ENCODE peak calls at places on chromosomes 3 and 15, in nine cellular contexts. B is activated CD8-positive, alpha-beta memory T cell treated with anti-CD3 and anti-CD28 coated beads, Interleukin-2, amount 50 U/mL, for 4 hours; Z is mesothelial cell of epicardium; G is HFFc6; F is right cardiac atrium; U is cardiac fibroblast; C is gastrocnemius medialis; O is activated naive CD4-positive, alpha-beta T cell; R is astrocyte of the spinal cord. D is an unnamed sample.
A peak's percentile ranks its signal among the peaks of the same experiment; 100 is the strongest.

GRCh38 chr15:62994975-62995730 is 47.4 kb upstream of the TPM1 start:
- DNase-seq in R (peak; percentile 23), O (no peak), C (no peak), F (no peak), Z (no peak), U (peak; percentile 62), G (peak; percentile 34), B (no peak), D (no peak)

GRCh38 chr15:80512729-80513670 is 108.8 kb downstream of the ARNT2 start:
- DNase-seq in R (peak; percentile 22), F (no peak), O (no peak), B (no peak), C (no peak), U (peak; percentile 20), G (no peak), Z (no peak), D (no peak)

GRCh38 chr15:63335543-63336240 is 46.0 kb downstream of the CA12 start:
- DNase-seq in Z (no peak), C (no peak), F (no peak), U (no peak), G (no peak), R (no peak), O (no peak), B (no peak), D (no peak)

GRCh38 chr3:45437388-45437787 is 49.0 kb downstream of the LARS2 start:
- DNase-seq in Z (no peak), O (no peak), B (no peak), R (no peak), F (no peak), U (peak; percentile 18), C (no peak), G (peak; percentile 13), D (peak; percentile 43)

GRCh38 chr3:52891615-52892081 is 5.7 kb downstream of the STIMATE start:
- DNase-seq in C (no peak), Z (no peak), G (peak; percentile 50), O (no peak), B (no peak), R (no peak), F (no peak), U (peak; percentile 24), D (no peak)

GRCh38 chr15:29124581-29125381 is 144.8 kb downstream of the NSMCE3 start:
- DNase-seq in C (no peak), O (no peak), G (no peak), Z (no peak), U (peak; percentile 22), B (no peak), F (no peak), R (peak; percentile 62), D (no peak)

GRCh38 chr3:82474711-82475110 is 713.3 kb upstream of the GBE1 start:
- DNase-seq in G (no peak), R (peak; percentile 12), C (no peak), F (no peak), Z (no peak), O (no peak), B (no peak), U (peak; percentile 36), D (no peak)

GRCh38 chr3:193942516-193943055 is 193.4 kb upstream of the HES1 start:
- DNase-seq in R (no peak), O (no peak), G (no peak), B (no peak), C (no peak), F (no peak), U (no peak), Z (no peak), D (no peak)

GRCh38 chr3:122239112-122239511 is 55.6 kb downstream of the CASR start:
- DNase-seq in U (no peak), Z (no peak), O (no peak), R (no peak), B (no peak), C (no peak), F (no peak), G (no peak), D (no peak)

GRCh38 chr15:83322061-83322460 is 37.6 kb upstream of the BNC1 start:
- DNase-seq in O (no peak), F (no peak), Z (no peak), B (no peak), C (no peak), R (no peak), U (peak; percentile 39), G (no peak), D (no peak)

GRCh38 chr15:76930831-76931396 is 635 bp upstream of the RCN2 start:
- DNase-seq in F (no peak), C (no peak), Z (no peak), U (no peak), B (no peak), O (no peak), G (no peak), R (no peak), D (peak; percentile 9)

GRCh38 chr3:98483626-98484025 is 13.9 kb upstream of the OR5K2 start:
- DNase-seq in F (no peak), R (no peak), G (no peak), C (no peak), B (no peak), Z (no peak), O (no peak), U (no peak), D (no peak)

GRCh38 chr3:108088697-108089096 is 2.1 kb downstream of the CD47 start:
- DNase-seq in R (peak; percentile 22), Z (no peak), B (peak; percentile 26), G (no peak), O (no peak), U (peak; percentile 25), F (no peak), C (no peak), D (peak; percentile 49)

GRCh38 chr3:126270145-126270811 is 86.9 kb downstream of the KLF15 start:
- DNase-seq in U (peak; percentile 29), F (peak; percentile 78), O (no peak), B (no peak), C (peak; percentile 78), Z (no peak), R (peak; percentile 51), G (no peak), D (no peak)

GRCh38 chr15:101206173-101206572 is 45.7 kb downstream of the CHSY1 start:
- DNase-seq in Z (no peak), U (peak; percentile 70), R (peak; percentile 77), C (no peak), G (no peak), O (peak; percentile 39), B (peak; percentile 81), F (no peak), D (peak; percentile 71)

GRCh38 chr3:192566706-192567290 is 160.5 kb downstream of the FGF12 start:
- DNase-seq in U (peak; percentile 91), Z (peak; percentile 82), O (peak; percentile 7), C (peak; percentile 29), G (peak; percentile 76), F (peak; percentile 66), R (peak; percentile 86), B (peak; percentile 31), D (peak; percentile 87)

GRCh38 chr3:189149203-189149602 is 22.6 kb upstream of the TPRG1 start:
- DNase-seq in C (no peak), O (no peak), G (no peak), B (no peak), R (no peak), F (no peak), U (no peak), Z (no peak), D (no peak)

GRCh38 chr3:11128682-11129632 is 25.3 kb upstream of the HRH1 start:
- DNase-seq in G (peak; percentile 40), Z (no peak), C (no peak), F (no peak), R (no peak), U (no peak), O (no peak), B (no peak), D (peak; percentile 48)

GRCh38 chr3:172221550-172221949 is 182.2 kb downstream of the FNDC3B start:
- DNase-seq in B (no peak), G (peak; percentile 80), F (no peak), U (peak; percentile 89), R (peak; percentile 59), O (no peak), Z (no peak), C (no peak), D (no peak)

GRCh38 chr3:157135671-157136396 is 24.1 kb downstream of the CCNL1 start:
- DNase-seq in G (peak; percentile 58), C (no peak), O (no peak), Z (no peak), F (no peak), U (peak; percentile 72), B (no peak), R (peak; percentile 83), D (no peak)

GRCh38 chr3:44114142-44114541 is 127.5 kb upstream of the TOPAZ1 start:
- DNase-seq in R (no peak), Z (peak; percentile 46), F (peak; percentile 39), O (peak; percentile 38), C (no peak), B (peak; percentile 35), U (peak; percentile 47), G (no peak), D (peak; percentile 67)

GRCh38 chr3:4595709-4596108 is 102.6 kb downstream of the ITPR1 start:
- DNase-seq in R (no peak), O (no peak), F (no peak), Z (no peak), C (no peak), U (no peak), B (no peak), G (no peak), D (no peak)

GRCh38 chr3:126573492-126574117 is 14.9 kb upstream of the C3orf22 start:
- DNase-seq in F (no peak), R (no peak), O (no peak), G (no peak), U (peak; percentile 5), Z (no peak), B (no peak), C (peak; percentile 49), D (no peak)

GRCh38 chr15:48510976-48511375 is 134.5 kb downstream of the FBN1 start:
- DNase-seq in U (peak; percentile 18), B (no peak), Z (no peak), F (no peak), R (peak; percentile 21), O (no peak), G (no peak), C (peak; percentile 39), D (peak; percentile 11)

GRCh38 chr3:96331341-96331740 is 483.1 kb upstream of the EPHA6 start:
- DNase-seq in B (no peak), O (no peak), U (peak; percentile 1), C (no peak), G (no peak), Z (no peak), R (peak; percentile 0), F (no peak), D (peak; percentile 39)